ENCODE peak calls at places on chromosome 7, in nine cellular contexts. D, T, S, I, N, J, Y, O and L are unnamed samples.
A peak's percentile ranks its signal among the peaks of the same experiment; 100 is the strongest.

GRCh38 chr7:127817466-127817865 is 165.5 kb downstream of the SND1 start:
- DNase-seq in D (no peak), T (no peak), S (no peak), I (no peak), N (no peak), J (no peak), Y (no peak), O (no peak), L (no peak)

GRCh38 chr7:133360201-133360600 is 107.3 kb downstream of the EXOC4 start:
- DNase-seq in D (no peak), T (no peak), S (no peak), I (no peak), N (no peak), J (no peak), Y (no peak), O (no peak), L (no peak)

GRCh38 chr7:121398246-121398645 is 2.1 kb upstream of the FAM3C start:
- DNase-seq in D (no peak), T (no peak), S (no peak), I (no peak), N (peak; percentile 56), J (no peak), Y (no peak), O (no peak), L (no peak)

GRCh38 chr7:142711722-142712616 is 37.3 kb upstream of the PRSS1 start:
- DNase-seq in D (peak; percentile 10), T (no peak), S (no peak), I (peak; percentile 15), N (peak; percentile 56), J (no peak), Y (no peak), O (no peak), L (no peak)

GRCh38 chr7:65475734-65476319 is 102.2 kb downstream of the ZNF92 start:
- DNase-seq in D (peak; percentile 36), T (no peak), S (no peak), I (no peak), N (no peak), J (no peak), Y (no peak), O (no peak), L (no peak)

GRCh38 chr7:69198250-69198649 is 400.0 kb upstream of the AUTS2 start:
- DNase-seq in D (no peak), T (no peak), S (no peak), I (no peak), N (no peak), J (no peak), Y (no peak), O (no peak), L (no peak)

GRCh38 chr7:91055219-91055618 is 209.0 kb upstream of the FZD1 start:
- DNase-seq in D (no peak), T (no peak), S (no peak), I (no peak), N (no peak), J (no peak), Y (no peak), O (no peak), L (no peak)

GRCh38 chr7:129423700-129424410 is 10.4 kb upstream of the STRIP2 start:
- DNase-seq in D (peak; percentile 10), T (no peak), S (no peak), I (no peak), N (no peak), J (no peak), Y (no peak), O (no peak), L (no peak)

GRCh38 chr7:129924602-129925001 is 28.2 kb downstream of the UBE2H start:
- DNase-seq in D (no peak), T (no peak), S (no peak), I (no peak), N (no peak), J (no peak), Y (no peak), O (no peak), L (no peak)

GRCh38 chr7:1219516-1219915 is 13.2 kb upstream of the UNCX start:
- DNase-seq in D (no peak), T (no peak), S (no peak), I (no peak), N (no peak), J (no peak), Y (no peak), O (no peak), L (no peak)

GRCh38 chr7:46651070-46651469 is 730.0 kb upstream of the IGFBP3 start:
- DNase-seq in D (no peak), T (no peak), S (no peak), I (no peak), N (peak; percentile 27), J (no peak), Y (no peak), O (no peak), L (no peak)

GRCh38 chr7:123220396-123220795 is 20.6 kb upstream of the SLC13A1 start:
- DNase-seq in D (peak; percentile 9), T (no peak), S (no peak), I (no peak), N (peak; percentile 77), J (no peak), Y (no peak), O (no peak), L (no peak)

GRCh38 chr7:4665661-4666060 is 16.4 kb upstream of the FOXK1 start:
- DNase-seq in D (peak; percentile 100), T (no peak), S (no peak), I (no peak), N (no peak), J (no peak), Y (no peak), O (no peak), L (no peak)

GRCh38 chr7:97576043-97576442 is 155.8 kb upstream of the TAC1 start:
- DNase-seq in D (no peak), T (no peak), S (no peak), I (no peak), N (no peak), J (no peak), Y (no peak), O (no peak), L (no peak)

GRCh38 chr7:727104-727805 is at the start of gene PRKAR1B:
- DNase-seq in D (no peak), T (peak; percentile 60), S (peak; percentile 73), I (peak; percentile 42), N (no peak), J (no peak), Y (peak; percentile 62), O (no peak), L (no peak)

GRCh38 chr7:1938788-1939433 is 268.8 kb downstream of the ELFN1 start:
- DNase-seq in D (no peak), T (no peak), S (no peak), I (no peak), N (no peak), J (peak; percentile 44), Y (no peak), O (peak; percentile 14), L (peak; percentile 66)

GRCh38 chr7:149196705-149197171 is 1.4 kb downstream of the ZNF282 start:
- DNase-seq in D (no peak), T (no peak), S (no peak), I (peak; percentile 36), N (no peak), J (no peak), Y (no peak), O (no peak), L (no peak)

GRCh38 chr7:24834150-24834798 is 77.0 kb upstream of the GSDME start:
- DNase-seq in D (no peak), T (no peak), S (no peak), I (no peak), N (no peak), J (peak; percentile 79), Y (no peak), O (peak; percentile 19), L (no peak)
- H3K27ac ChIP-seq in D (no peak overlapping the region), T (no peak overlapping the region), S (no peak overlapping the region), I (no peak overlapping the region), N (no peak overlapping the region), J (no peak overlapping the region), Y (no peak overlapping the region), O (peak overlapping the region; percentile 55), L (no peak overlapping the region)

DNA sequence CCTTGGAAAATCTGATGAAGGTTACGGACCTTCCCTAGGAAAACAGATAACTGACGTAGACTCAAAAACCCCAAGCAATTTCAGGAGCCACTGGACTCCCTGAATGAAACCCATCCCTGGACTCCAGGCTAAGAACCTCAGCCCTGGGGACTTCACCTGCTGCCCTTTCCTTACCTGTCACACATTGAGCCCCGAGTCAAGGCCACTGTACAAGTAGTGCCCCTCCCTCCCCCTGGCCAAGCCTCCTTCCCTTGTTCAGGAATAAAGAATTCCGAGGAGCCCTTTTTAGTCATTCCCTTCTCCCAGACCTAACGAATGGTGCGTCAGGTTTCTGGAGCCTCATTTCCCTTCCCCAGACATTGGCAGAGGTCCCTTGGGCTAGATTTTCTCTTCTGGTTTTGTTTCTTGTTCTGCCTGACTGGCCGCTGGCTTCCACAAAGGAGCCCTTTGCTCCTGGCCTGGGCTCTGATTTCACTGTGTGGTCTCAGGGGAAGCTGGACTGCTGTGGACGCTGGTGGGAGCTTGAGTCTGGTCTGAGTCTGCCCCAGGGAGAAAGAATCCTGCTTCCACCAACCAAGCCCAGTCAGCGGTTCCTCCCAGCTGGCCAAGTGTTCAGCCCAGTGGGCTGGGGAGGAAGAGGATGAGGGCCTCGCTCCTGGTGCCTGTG is 31.7 kb downstream of the ZNF775 start:
- DNase-seq in D (peak; percentile 42), T (no peak), S (peak; percentile 49), I (no peak), N (no peak), J (no peak), Y (no peak), O (no peak), L (peak; percentile 49)
- H3K27ac ChIP-seq in D (no peak overlapping the region), T (no peak overlapping the region), S (no peak overlapping the region), I (no peak overlapping the region), N (no peak overlapping the region), J (no peak overlapping the region), Y (no peak overlapping the region), O (no peak overlapping the region), L (peak overlapping the region; percentile 18)

GRCh38 chr7:118755067-118755625 is 530.6 kb downstream of the ANKRD7 start:
- DNase-seq in D (no peak), T (no peak), S (no peak), I (no peak), N (no peak), J (no peak), Y (no peak), O (no peak), L (no peak)
- H3K27ac ChIP-seq in D (no peak overlapping the region), T (no peak overlapping the region), S (peak overlapping the region; percentile 26), I (no peak overlapping the region), N (no peak overlapping the region), J (no peak overlapping the region), Y (no peak overlapping the region), O (no peak overlapping the region), L (no peak overlapping the region)

DNA sequence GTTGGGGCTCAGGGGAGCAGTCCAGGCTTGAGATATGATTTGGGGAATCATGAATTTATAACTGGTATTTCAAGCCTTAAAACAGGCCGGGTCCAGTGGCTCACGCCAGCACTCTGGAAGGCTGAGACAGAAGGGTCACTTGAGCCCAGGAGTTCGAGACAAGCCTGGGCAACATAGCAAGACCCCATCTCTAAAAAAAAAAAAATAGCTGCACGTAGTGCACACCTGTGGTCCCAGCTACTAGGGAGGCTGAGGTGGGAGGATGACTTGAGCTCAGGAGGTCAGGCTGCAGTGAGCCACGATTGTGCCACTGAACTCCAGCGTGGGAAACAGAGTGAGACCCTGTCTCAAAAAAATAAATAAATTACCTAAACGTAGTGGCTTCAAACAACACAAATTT is 81.7 kb upstream of the GTF2I start:
- DNase-seq in D (no peak), T (no peak), S (no peak), I (no peak), N (no peak), J (no peak), Y (no peak), O (no peak), L (no peak)
- H3K27ac ChIP-seq in D (no peak overlapping the region), T (no peak overlapping the region), S (peak overlapping the region; percentile 81), I (peak overlapping the region; percentile 100), N (no peak overlapping the region), J (no peak overlapping the region), Y (no peak overlapping the region), O (no peak overlapping the region), L (no peak overlapping the region)